ENCODE peak calls at places on chromosomes 16 and 17, in seven cellular contexts. Q is foreskin keratinocyte, X is PC-3, Z is cardiac muscle cell, U is fibroblast of lung, D is coronary artery, V is type B pancreatic cell. M is an unnamed sample.
A peak's percentile ranks its signal among the peaks of the same experiment; 100 is the strongest.

GRCh38 chr17:33292184-33292980 is 713 bp downstream of the ASIC2 start:
- DNase-seq in Q (no peak), X (no peak), Z (peak; percentile 48), U (peak; percentile 37), D (no peak), V (no peak), M (no peak)

GRCh38 chr17:70906808-70907207 is 737.5 kb downstream of the KCNJ2 start:
- DNase-seq in Q (no peak), X (no peak), Z (peak; percentile 58), U (peak; percentile 47), D (no peak), V (no peak), M (no peak)

GRCh38 chr17:43212641-43213490 is 1.2 kb downstream of the TMEM106A start:
- DNase-seq in Q (no peak), X (no peak), Z (no peak), U (no peak), D (no peak), V (no peak), M (no peak)

GRCh38 chr17:73498854-73499597 is 145.2 kb downstream of the SDK2 start:
- DNase-seq in Q (no peak), X (no peak), Z (no peak), U (no peak), D (no peak), V (no peak), M (no peak)

GRCh38 chr17:74429604-74430384 is 2.1 kb upstream of the GPRC5C start:
- DNase-seq in Q (no peak), X (peak; percentile 28), Z (peak; percentile 59), U (no peak), D (no peak), V (no peak), M (no peak)

GRCh38 chr17:45896803-45897693 is 2.7 kb downstream of the MAPT start:
- DNase-seq in Q (no peak), X (no peak), Z (no peak), U (no peak), D (no peak), V (no peak), M (no peak)

GRCh38 chr17:78356163-78356713 is 3.6 kb downstream of the SOCS3 start:
- DNase-seq in Q (peak; percentile 97), X (peak; percentile 48), Z (peak; percentile 43), U (peak; percentile 80), D (no peak), V (no peak), M (no peak)

GRCh38 chr17:82432017-82432416 is 13.6 kb upstream of the OGFOD3 start:
- DNase-seq in Q (no peak), X (no peak), Z (no peak), U (no peak), D (no peak), V (no peak), M (no peak)

GRCh38 chr16:79618712-79619050 is 18.1 kb upstream of the MAF start:
- DNase-seq in Q (no peak), X (no peak), Z (no peak), U (no peak), D (no peak), V (no peak), M (no peak)

GRCh38 chr17:7836596-7837374 is 2.8 kb downstream of the KDM6B start:
- DNase-seq in Q (peak; percentile 83), X (peak; percentile 83), Z (peak; percentile 96), U (peak; percentile 99), D (peak; percentile 94), V (peak; percentile 92), M (no peak)

GRCh38 chr17:3959295-3959899 is 4.8 kb downstream of the ATP2A3 start:
- DNase-seq in Q (no peak), X (peak; percentile 82), Z (no peak), U (peak; percentile 76), D (no peak), V (no peak), M (no peak)

DNA sequence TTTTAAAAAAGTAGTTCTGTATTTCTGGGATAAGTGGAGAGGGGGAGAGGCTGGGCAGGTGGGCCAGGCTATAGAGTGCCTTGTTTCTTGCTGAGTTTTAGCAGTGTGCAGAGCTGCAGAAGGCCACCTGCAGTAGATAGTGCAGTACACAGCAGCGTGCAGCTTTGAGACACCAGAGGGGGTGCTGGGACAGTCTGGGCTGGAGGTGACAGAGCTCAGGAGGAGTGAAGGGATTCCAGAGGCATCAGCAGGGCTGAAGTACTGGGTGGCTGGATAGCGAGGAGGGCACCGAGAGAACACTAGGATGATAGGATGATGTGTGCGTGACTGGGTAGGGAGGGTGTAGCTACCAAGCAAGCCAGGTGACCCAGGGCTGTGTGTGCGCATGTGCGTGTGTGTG is 26.6 kb downstream of the LCMT1 start:
- DNase-seq in Q (no peak), X (no peak), Z (no peak), U (no peak), D (no peak), V (no peak), M (no peak)
- TF ChIP-seq CTCF in Q (no peak), X (no peak), Z (no peak), U (no peak), D (no peak), V (no peak), M (no peak)

DNA sequence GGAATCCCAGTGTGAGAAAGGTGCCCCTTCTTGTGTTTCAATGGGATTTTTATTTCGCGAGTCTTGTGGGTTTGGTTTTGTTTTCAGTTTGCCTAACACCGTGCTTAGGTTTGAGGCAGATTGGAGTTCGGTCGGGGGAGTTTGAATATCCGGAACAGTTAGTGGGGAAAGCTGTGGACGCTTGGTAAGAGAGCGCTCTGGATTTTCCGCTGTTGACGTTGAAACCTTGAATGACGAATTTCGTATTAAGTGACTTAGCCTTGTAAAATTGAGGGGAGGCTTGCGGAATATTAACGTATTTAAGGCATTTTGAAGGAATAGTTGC is 567 bp downstream of the UBB start:
- DNase-seq in Q (no peak), X (no peak), Z (no peak), U (peak; percentile 45), D (no peak), V (no peak), M (no peak)
- TF ChIP-seq CTCF in Q (no peak), X (no peak), Z (no peak), U (no peak), D (no peak), V (peak; percentile 8), M (no peak)

GRCh38 chr17:41912925-41913324 is 5.8 kb downstream of the ACLY start:
- DNase-seq in Q (no peak), X (no peak), Z (no peak), U (no peak), D (no peak), V (no peak), M (no peak)
- TF ChIP-seq CTCF in Q (no peak), X (peak; percentile 9), Z (peak; percentile 9), U (no peak), D (no peak), V (no peak), M (no peak)

DNA sequence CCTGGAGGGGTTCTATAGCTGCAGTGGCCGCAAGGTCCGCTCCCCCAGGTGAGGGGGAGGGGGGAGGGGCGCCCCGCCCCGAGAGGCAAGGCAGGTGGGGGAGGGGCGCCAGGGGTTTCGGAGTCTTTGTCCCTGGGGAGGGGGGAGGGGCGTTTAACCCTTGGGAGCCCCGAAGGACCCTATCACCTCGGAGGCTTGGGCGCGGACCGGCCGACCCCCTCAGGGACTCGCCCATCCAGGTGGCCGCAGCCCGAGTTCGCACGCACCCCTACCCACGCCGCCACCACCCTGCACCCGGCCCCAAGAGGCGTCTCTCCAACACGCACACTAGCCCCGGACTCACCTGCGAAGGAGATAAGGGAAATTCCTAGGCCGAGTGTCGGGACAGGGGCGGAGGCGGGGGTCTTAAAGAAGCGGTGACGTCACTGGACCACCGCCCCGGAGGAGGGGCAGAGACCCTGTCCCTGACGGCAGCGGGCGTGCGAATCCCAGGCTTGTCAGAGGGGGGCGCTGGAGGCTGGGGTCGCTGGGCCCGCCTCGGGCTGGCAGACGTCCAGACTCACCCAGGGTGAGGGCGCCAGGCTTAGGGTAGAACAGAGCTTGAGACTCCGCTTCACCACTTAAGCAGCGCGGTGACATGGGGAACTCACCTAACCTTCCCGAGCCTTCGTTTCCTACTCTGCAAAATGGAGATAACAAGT is at the start of gene CLDN6:
- DNase-seq in Q (no peak), X (no peak), Z (peak; percentile 94), U (no peak), D (no peak), V (peak; percentile 88), M (no peak)
- TF ChIP-seq CTCF in Q (peak; percentile 48), X (peak; percentile 24), Z (peak; percentile 29), U (peak; percentile 7), D (no peak), V (peak; percentile 68), M (no peak)

DNA sequence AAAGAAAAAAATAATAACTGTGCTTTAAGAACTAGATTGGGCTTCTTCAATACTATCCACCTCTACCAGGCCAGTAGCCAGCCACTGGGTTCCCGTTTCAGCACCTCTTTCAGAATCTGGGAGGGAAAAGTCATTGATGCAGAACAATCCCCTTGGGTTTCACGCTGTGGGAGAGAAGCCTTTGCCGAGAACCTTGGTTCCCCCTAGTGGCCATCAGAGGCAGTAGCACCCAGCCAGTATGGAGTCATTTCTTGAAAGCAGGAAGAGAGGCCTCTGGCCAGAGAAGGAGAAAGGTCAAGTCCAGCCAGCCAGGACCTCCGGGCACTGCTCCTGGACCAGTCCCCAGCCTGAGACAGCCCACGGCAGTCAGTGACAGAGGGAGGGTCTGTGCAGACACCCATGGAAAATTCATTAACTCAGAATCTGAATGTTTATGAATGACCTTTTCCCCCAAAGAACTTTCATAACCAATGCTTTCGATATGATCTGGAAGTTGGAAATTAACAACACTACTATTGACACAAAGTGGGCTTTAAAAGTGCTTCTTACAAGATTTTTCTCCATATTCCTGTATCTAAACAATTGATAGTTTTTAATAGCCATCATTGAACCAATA is 51.2 kb upstream of the CDH5 start:
- DNase-seq in Q (no peak), X (peak; percentile 73), Z (peak; percentile 81), U (peak; percentile 77), D (peak; percentile 81), V (no peak), M (no peak)
- TF ChIP-seq CTCF in Q (peak; percentile 88), X (peak; percentile 89), Z (peak; percentile 99), U (peak; percentile 98), D (peak; percentile 96), V (peak; percentile 96), M (peak; percentile 79)

DNA sequence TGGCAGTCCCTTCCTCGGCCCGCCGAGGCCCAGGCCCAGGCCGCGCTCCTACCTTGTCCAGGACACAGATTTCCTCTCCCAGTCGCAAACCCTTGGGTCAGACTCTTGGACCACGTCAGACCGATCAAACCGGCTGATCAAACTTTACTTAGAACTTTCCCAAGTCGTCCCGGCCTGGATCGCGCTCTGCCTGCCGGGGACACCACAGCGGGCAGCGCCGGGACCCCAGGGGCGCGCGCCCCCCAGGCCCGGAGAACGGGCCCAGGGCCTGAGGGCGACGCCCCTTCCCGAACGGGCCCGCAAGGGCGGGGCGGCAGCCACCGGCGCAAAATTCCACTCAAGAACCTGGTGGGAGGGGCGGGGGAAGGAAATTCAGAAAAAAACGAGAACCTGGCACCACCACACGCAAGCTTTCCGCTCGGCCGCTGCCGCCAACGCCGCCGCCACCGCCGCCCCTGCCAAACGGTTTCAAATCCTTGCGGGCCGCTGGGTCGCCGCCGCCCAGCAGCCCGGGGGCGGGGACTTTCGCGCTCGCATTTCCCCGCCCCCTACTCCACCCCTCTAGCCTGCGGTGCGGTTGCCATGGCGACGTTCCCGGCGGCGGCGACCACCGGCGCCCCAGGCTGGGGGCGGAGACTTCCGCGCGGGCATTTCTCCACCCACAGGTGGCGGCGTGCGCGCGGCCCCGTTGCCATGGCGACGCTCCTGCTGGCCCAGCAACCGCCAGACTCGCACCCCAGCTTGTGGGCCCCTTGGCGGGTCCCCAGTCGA is at the start of gene CEP112:
- DNase-seq in Q (no peak), X (peak; percentile 66), Z (peak; percentile 96), U (peak; percentile 54), D (peak; percentile 79), V (peak; percentile 92), M (no peak)
- TF ChIP-seq CTCF in Q (peak; percentile 6), X (no peak), Z (no peak), U (no peak), D (no peak), V (peak; percentile 19), M (no peak)

M was measured in vagina.